ENCODE peak calls at places on chromosomes 16 and 17, in seven cellular contexts. V is activated CD4-positive, alpha-beta T cell treated with anti-CD3 and anti-CD28 coated beads for 36 hours; Q is T-cell; N is activated T-helper 17 cell treated with anti-CD3 and anti-CD28 coated beads, Interleukin-2, amount 50 U/mL, for 72 hours; B is activated CD8-positive, alpha-beta memory T cell treated with anti-CD3 and anti-CD28 coated beads, Interleukin-2, amount 10 ng/mL, durations not matched to agents 7 days and 5 days; G is upper lobe of right lung; R is stimulated activated naive CD8-positive, alpha-beta T cell treated with anti-CD3 and anti-CD28 coated beads, Interleukin-15, Interleukin-2, amounts not matched to agents 100 U/mL and 50 U/mL, for 24 hours. D is an unnamed sample.

GRCh38 chr17:55453836-55454557 is 32.4 kb upstream of the MMD start:
- ATAC-seq in V (no peak), Q (no peak), N (no peak), B (no peak), G (peak), R (no peak), D (no peak)

GRCh38 chr17:48731355-48731754 is 2.8 kb upstream of the HOXB13 start:
- ATAC-seq in V (no peak), Q (no peak), N (no peak), B (no peak), G (no peak), R (no peak), D (no peak)

GRCh38 chr17:56099649-56100048 is 53.6 kb upstream of the ANKFN1 start:
- ATAC-seq in V (no peak), Q (no peak), N (no peak), B (no peak), G (peak), R (no peak), D (no peak)

GRCh38 chr17:27531469-27531948 is 75.3 kb downstream of the KSR1 start:
- ATAC-seq in V (no peak), Q (no peak), N (no peak), B (no peak), G (peak), R (no peak), D (peak)

GRCh38 chr17:42189651-42189965 is 4.4 kb upstream of the HCRT start:
- ATAC-seq in V (no peak), Q (no peak), N (no peak), B (no peak), G (no peak), R (no peak), D (no peak)

GRCh38 chr16:75099738-75100615 is 16.6 kb downstream of the LDHD start:
- ATAC-seq in V (peak), Q (peak), N (peak), B (peak), G (peak), R (peak), D (peak)

GRCh38 chr17:8057691-8058114 is 18.8 kb downstream of the ALOX15B start:
- ATAC-seq in V (peak), Q (peak), N (peak), B (peak), G (peak), R (peak), D (peak)

GRCh38 chr16:15597822-15598647 is 44.9 kb downstream of the MARF1 start:
- ATAC-seq in V (no peak), Q (no peak), N (peak), B (no peak), G (peak), R (peak), D (no peak)

GRCh38 chr17:16447676-16448075 is 32.3 kb downstream of the TRPV2 start:
- ATAC-seq in V (no peak), Q (no peak), N (no peak), B (no peak), G (no peak), R (no peak), D (no peak)

GRCh38 chr17:77409282-77410161 is 268.8 kb downstream of the SEC14L1 start:
- ATAC-seq in V (no peak), Q (peak), N (no peak), B (peak), G (peak), R (peak), D (no peak)

GRCh38 chr17:82863941-82864720 is 24.3 kb upstream of the ZNF750 start:
- ATAC-seq in V (peak), Q (peak), N (peak), B (peak), G (peak), R (peak), D (peak)

GRCh38 chr17:8598913-8599312 is 31.6 kb downstream of the MYH10 start:
- ATAC-seq in V (peak), Q (no peak), N (peak), B (no peak), G (no peak), R (no peak), D (peak)

GRCh38 chr16:13153696-13154095 is 252.3 kb downstream of the SHISA9 start:
- ATAC-seq in V (no peak), Q (no peak), N (no peak), B (no peak), G (no peak), R (no peak), D (no peak)

GRCh38 chr16:48862087-48862532 is 252.1 kb upstream of the N4BP1 start:
- ATAC-seq in V (no peak), Q (no peak), N (no peak), B (no peak), G (no peak), R (no peak), D (no peak)

GRCh38 chr17:36933174-36934143 is 3.8 kb upstream of the LHX1 start:
- ATAC-seq in V (no peak), Q (no peak), N (no peak), B (no peak), G (peak), R (no peak), D (no peak)

GRCh38 chr16:10895053-10895946 is 18.3 kb downstream of the CIITA start:
- ATAC-seq in V (no peak), Q (no peak), N (no peak), B (no peak), G (peak), R (no peak), D (no peak)